ENCODE peak calls at places on chromosomes 16 and 17, in eight cellular contexts. N, H, M, G, R, D, Q and T are unnamed samples.

GRCh38 chr17:42889809-42890208 is 10.8 kb upstream of the G6PC1 start:
- DNase-seq in Q (no peak), H (no peak), D (no peak), M (no peak), G (no peak), R (no peak), N (no peak), T (no peak)

GRCh38 chr17:12637745-12638651 is 27.7 kb upstream of the MYOCD start:
- DNase-seq in Q (no peak), D (no peak), R (no peak), G (no peak), N (no peak), M (no peak), H (no peak), T (no peak)

GRCh38 chr17:9389116-9389515 is 186.5 kb downstream of the STX8 start:
- DNase-seq in D (no peak), R (peak), Q (no peak), N (no peak), H (no peak), M (peak), G (peak), T (peak)

GRCh38 chr17:36089888-36090836 is at the start of gene CCL3:
- DNase-seq in Q (no peak), R (peak), G (no peak), D (no peak), N (no peak), H (no peak), M (peak), T (no peak)

GRCh38 chr16:15954814-15955151 is 5.4 kb downstream of the ABCC1 start:
- DNase-seq in D (no peak), G (no peak), N (no peak), M (no peak), H (no peak), Q (no peak), R (no peak), T (no peak)

GRCh38 chr17:36703860-36704266 is 102.5 kb downstream of the MRM1 start:
- DNase-seq in H (no peak), D (no peak), N (peak), R (peak), G (no peak), M (peak), Q (peak), T (no peak)

GRCh38 chr17:16406742-16407674 is 8.4 kb upstream of the TRPV2 start:
- DNase-seq in Q (no peak), D (no peak), R (peak), H (no peak), M (no peak), G (no peak), N (no peak), T (no peak)

GRCh38 chr16:55351936-55352335 is 27.9 kb downstream of the IRX6 start:
- DNase-seq in D (no peak), R (no peak), N (no peak), G (no peak), Q (no peak), H (no peak), M (no peak), T (no peak)

GRCh38 chr16:67963325-67964321 is 4.8 kb downstream of the SLC12A4 start:
- DNase-seq in M (no peak), D (no peak), Q (no peak), R (no peak), H (no peak), G (no peak), N (no peak), T (no peak)

GRCh38 chr16:84115919-84116719 is 623 bp downstream of the MBTPS1 start:
- DNase-seq in H (peak), N (peak), M (peak), Q (peak), G (no peak), D (no peak), R (no peak), T (no peak)

GRCh38 chr17:18039535-18040286 is 503 bp downstream of the GID4 start:
- DNase-seq in D (no peak), M (peak), R (peak), H (no peak), N (peak), G (no peak), Q (no peak), T (no peak)